ENCODE peak calls at places on chromosomes 2 and 18, in nine cellular contexts. L, W, M, X, F, I, D, U and V are unnamed samples.
A peak's percentile ranks its signal among the peaks of the same experiment; 100 is the strongest.

GRCh38 chr18:70384181-70384790 is 95.4 kb downstream of the SOCS6 start:
- DNase-seq in I (peak; percentile 57), F (peak; percentile 89), X (no peak), D (peak; percentile 92), W (peak; percentile 97), U (no peak), L (no peak), M (no peak), V (peak; percentile 84)

GRCh38 chr2:73588177-73588576 is 54.0 kb downstream of the NAT8 start:
- DNase-seq in F (no peak), X (no peak), L (no peak), I (no peak), M (no peak), D (no peak), W (no peak), U (no peak), V (no peak)

GRCh38 chr2:57890462-57890861 is 156.1 kb upstream of the VRK2 start:
- DNase-seq in D (no peak), M (no peak), U (no peak), F (peak; percentile 76), W (peak; percentile 72), X (no peak), L (no peak), I (peak; percentile 46), V (peak; percentile 52)

GRCh38 chr2:71452565-71452964 is 796 bp upstream of the DYSF start:
- DNase-seq in L (no peak), U (no peak), F (peak; percentile 62), D (peak; percentile 35), W (peak; percentile 83), I (peak; percentile 39), X (no peak), M (no peak), V (peak; percentile 24)

GRCh38 chr2:223247136-223247535 is 195.1 kb downstream of the KCNE4 start:
- DNase-seq in I (peak; percentile 64), L (peak; percentile 22), W (peak; percentile 62), X (no peak), M (no peak), U (no peak), D (no peak), F (peak; percentile 45), V (peak; percentile 51)

GRCh38 chr2:499726-500125 is 177.5 kb downstream of the TMEM18 start:
- DNase-seq in W (no peak), U (no peak), I (no peak), X (no peak), L (no peak), F (no peak), M (no peak), D (no peak), V (no peak)

GRCh38 chr2:218282173-218282991 is 9.9 kb downstream of the TMBIM1 start:
- DNase-seq in F (peak; percentile 69), U (no peak), D (peak; percentile 42), I (no peak), M (no peak), W (no peak), L (no peak), X (no peak), V (peak; percentile 62)

GRCh38 chr2:137493261-137493660 is 471.0 kb upstream of the HNMT start:
- DNase-seq in L (no peak), U (no peak), F (no peak), W (no peak), I (no peak), M (no peak), X (no peak), D (no peak), V (no peak)

GRCh38 chr2:180122874-180123273 is 115.8 kb upstream of the CWC22 start:
- DNase-seq in U (no peak), D (peak; percentile 19), F (peak; percentile 30), M (no peak), I (no peak), X (no peak), L (no peak), W (peak; percentile 36), V (peak; percentile 55)

GRCh38 chr2:71467180-71467815 is 13.9 kb downstream of the DYSF start:
- DNase-seq in W (peak; percentile 28), M (no peak), L (no peak), U (no peak), X (no peak), I (no peak), F (no peak), D (no peak), V (no peak)

GRCh38 chr18:7946724-7947377 is 379.7 kb downstream of the PTPRM start:
- DNase-seq in X (no peak), L (no peak), W (peak; percentile 80), M (no peak), D (peak; percentile 45), U (no peak), F (peak; percentile 86), I (peak; percentile 76), V (peak; percentile 80)

GRCh38 chr2:85611705-85612587 is at the start of gene C2orf68:
- DNase-seq in U (peak; percentile 81), F (peak; percentile 86), D (no peak), M (peak; percentile 67), X (peak; percentile 87), L (peak; percentile 75), I (peak; percentile 96), W (peak; percentile 93), V (peak; percentile 82)

GRCh38 chr2:239175181-239175580 is 225.6 kb downstream of the HDAC4 start:
- DNase-seq in W (no peak), L (no peak), U (no peak), F (no peak), I (no peak), X (no peak), D (no peak), M (no peak), V (no peak)

GRCh38 chr2:240374085-240374907 is 61.2 kb upstream of the GPC1 start:
- DNase-seq in M (no peak), F (peak; percentile 99), W (peak; percentile 92), U (no peak), X (no peak), D (peak; percentile 34), I (peak; percentile 94), L (no peak), V (peak; percentile 95)

GRCh38 chr18:35588995-35589394 is 7.5 kb downstream of the GALNT1 start:
- DNase-seq in F (peak; percentile 3), L (no peak), M (no peak), W (peak; percentile 33), I (no peak), U (no peak), X (no peak), D (no peak), V (no peak)

GRCh38 chr2:8872821-8873432 is 35.5 kb upstream of the KIDINS220 start:
- DNase-seq in I (peak; percentile 83), X (no peak), M (no peak), F (peak; percentile 60), U (no peak), W (peak; percentile 71), L (no peak), D (peak; percentile 55), V (peak; percentile 70)

GRCh38 chr2:129866391-129866790 is 113.1 kb upstream of the RAB6C start:
- DNase-seq in U (no peak), W (no peak), M (no peak), F (no peak), I (no peak), X (no peak), L (no peak), D (no peak), V (no peak)

GRCh38 chr18:13620206-13620672 is 106.1 kb downstream of the FAM210A start:
- DNase-seq in X (no peak), W (no peak), F (no peak), I (no peak), D (no peak), U (no peak), L (no peak), M (no peak), V (no peak)

GRCh38 chr2:74399785-74400184 is 19.7 kb upstream of the DCTN1 start:
- DNase-seq in D (no peak), U (no peak), I (peak; percentile 55), X (no peak), F (peak; percentile 35), L (no peak), W (peak; percentile 59), M (no peak), V (peak; percentile 42)

GRCh38 chr2:24045511-24046508 is 1.4 kb downstream of the WDCP start:
- DNase-seq in U (no peak), D (no peak), F (no peak), L (no peak), W (no peak), I (no peak), M (no peak), X (no peak), V (no peak)

GRCh38 chr2:158619496-158619895 is 162.7 kb downstream of the PKP4 start:
- DNase-seq in I (peak; percentile 52), L (no peak), U (no peak), D (peak; percentile 10), F (peak; percentile 42), M (no peak), X (no peak), W (peak; percentile 71), V (peak; percentile 34)

GRCh38 chr18:3596324-3597158 is 146.6 kb downstream of the TGIF1 start:
- DNase-seq in I (no peak), M (no peak), U (peak; percentile 52), D (no peak), L (no peak), W (peak; percentile 33), X (peak; percentile 40), F (peak; percentile 41), V (no peak)

GRCh38 chr18:66560092-66560491 is 43.8 kb downstream of the CDH19 start:
- DNase-seq in W (peak; percentile 12), M (no peak), F (no peak), X (peak; percentile 13), I (peak; percentile 16), D (no peak), U (no peak), L (peak; percentile 7), V (no peak)

GRCh38 chr2:160387558-160388262 is 105.9 kb downstream of the RBMS1 start:
- DNase-seq in W (peak; percentile 97), L (no peak), X (no peak), F (peak; percentile 99), I (peak; percentile 92), M (no peak), D (no peak), U (no peak), V (peak; percentile 99)

GRCh38 chr2:236572482-236572881 is 2.9 kb downstream of the ACKR3 start:
- DNase-seq in M (no peak), W (no peak), I (no peak), X (no peak), F (no peak), D (no peak), U (no peak), L (no peak), V (peak; percentile 29)

GRCh38 chr2:191539068-191539467 is 138.9 kb upstream of the NABP1 start:
- DNase-seq in M (peak; percentile 10), L (peak; percentile 13), U (no peak), F (peak; percentile 44), D (no peak), I (peak; percentile 77), X (peak; percentile 28), W (peak; percentile 64), V (peak; percentile 35)

GRCh38 chr2:157557770-157558169 is 70.9 kb downstream of the ACVR1C start:
- DNase-seq in X (no peak), I (no peak), M (no peak), D (no peak), U (no peak), W (no peak), L (no peak), F (no peak), V (no peak)